ENCODE peak calls at places on chromosomes 1 and 21, in four cellular contexts. S is germinal center; B is activated CD4-positive, alpha-beta T cell treated with anti-CD3 and anti-CD28 coated beads, Interleukin-2, amount 10 ng/mL, durations not matched to agents 7 days and 5 days; I is H7. Y is an unnamed sample.

GRCh38 chr1:202251424-202252256 is 58.0 kb downstream of the LGR6 start:
- DNase-seq in S (no peak), B (no peak), I (peak), Y (no peak)

GRCh38 chr1:96587222-96587621 is 134.4 kb upstream of the PTBP2 start:
- DNase-seq in S (no peak), B (no peak), I (no peak), Y (no peak)

GRCh38 chr1:17117451-17118265 is 1.6 kb downstream of the PADI2 start:
- DNase-seq in S (no peak), B (no peak), I (no peak), Y (no peak)

GRCh38 chr1:94974224-94974623 is 47.3 kb upstream of the CNN3 start:
- DNase-seq in S (no peak), B (no peak), I (no peak), Y (no peak)

GRCh38 chr1:109482796-109483638 is 688 bp upstream of the ATXN7L2 start:
- DNase-seq in S (peak), B (peak), I (peak), Y (no peak)

GRCh38 chr1:226814751-226815496 is 55.5 kb upstream of the PSEN2 start:
- DNase-seq in S (no peak), B (no peak), I (no peak), Y (no peak)

GRCh38 chr1:112524251-112524650 is 15.5 kb downstream of the WNT2B start:
- DNase-seq in S (no peak), B (no peak), I (no peak), Y (no peak)

GRCh38 chr1:36369061-36369470 is 16.7 kb downstream of the STK40 start:
- DNase-seq in S (peak), B (peak), I (peak), Y (peak)

GRCh38 chr1:59697138-59697811 is 117.5 kb upstream of the HOOK1 start:
- DNase-seq in S (no peak), B (peak), I (no peak), Y (peak)

GRCh38 chr1:186775881-186776560 is 52.7 kb upstream of the PLA2G4A start:
- DNase-seq in S (no peak), B (no peak), I (no peak), Y (peak)

GRCh38 chr1:153544453-153545066 is 1.0 kb downstream of the S100A4 start:
- DNase-seq in S (no peak), B (no peak), I (no peak), Y (no peak)

GRCh38 chr1:246417152-246417812 is 89.8 kb downstream of the SMYD3 start:
- DNase-seq in S (no peak), B (no peak), I (no peak), Y (no peak)

GRCh38 chr1:236140705-236141446 is 1.5 kb upstream of the GPR137B start:
- DNase-seq in S (no peak), B (no peak), I (peak), Y (no peak)

GRCh38 chr1:166350490-166350889 is 183.7 kb upstream of the FAM78B start:
- DNase-seq in S (no peak), B (no peak), I (peak), Y (no peak)

GRCh38 chr1:182629674-182630073 is 25.5 kb upstream of the RGS16 start:
- DNase-seq in S (peak), B (peak), I (no peak), Y (peak)

GRCh38 chr21:44818636-44819011 is 762 bp upstream of the SUMO3 start:
- DNase-seq in S (no peak), B (no peak), I (no peak), Y (no peak)

GRCh38 chr1:213989071-213989739 is 1.4 kb downstream of the PROX1 start:
- DNase-seq in S (peak), B (no peak), I (peak), Y (no peak)

GRCh38 chr1:66325594-66326380 is 208.2 kb upstream of the SGIP1 start:
- DNase-seq in S (no peak), B (no peak), I (no peak), Y (no peak)

GRCh38 chr1:53410100-53410541 is 49.1 kb upstream of the DMRTB1 start:
- DNase-seq in S (no peak), B (no peak), I (peak), Y (no peak)

GRCh38 chr1:94542088-94542671 is 621 bp upstream of the F3 start:
- DNase-seq in S (no peak), B (no peak), I (peak), Y (no peak)

GRCh38 chr1:243343970-243344749 is 88.3 kb downstream of the SDCCAG8 start:
- DNase-seq in S (peak), B (no peak), I (peak), Y (peak)

GRCh38 chr1:41455479-41456271 is 28.8 kb downstream of the EDN2 start:
- DNase-seq in S (no peak), B (no peak), I (no peak), Y (no peak)

GRCh38 chr1:11797525-11798216 is 8.1 kb downstream of the MTHFR start:
- DNase-seq in S (no peak), B (no peak), I (no peak), Y (no peak)

GRCh38 chr1:68294354-68295066 is 62.2 kb upstream of the WLS start:
- DNase-seq in S (no peak), B (no peak), I (no peak), Y (no peak)

GRCh38 chr1:34785875-34786470 is 5.0 kb downstream of the GJB3 start:
- DNase-seq in S (no peak), B (no peak), I (no peak), Y (no peak)

GRCh38 chr21:25560151-25560783 is 47.0 kb downstream of the MRPL39 start:
- DNase-seq in S (no peak), B (no peak), I (no peak), Y (peak)

GRCh38 chr1:2229921-2230700 is 2.0 kb downstream of the SKI start:
- DNase-seq in S (no peak), B (peak), I (no peak), Y (peak)

Y was measured in AML-193.